ENCODE peak calls at places on chromosomes 4 and X, in seven cellular contexts. One of them, this sample, is unnamed.

GRCh38 chr4:167966161-167966560 is 126.2 kb upstream of the ANXA10 start:
- DNase-seq in NAMALWA: no peak
- DNase-seq in CD4-positive, CD25-positive, alpha-beta regulatory T cell: no peak
- DNase-seq in COLO829: peak
- DNase-seq in activated CD8-positive, alpha-beta memory T cell treated with anti-CD3 and anti-CD28 coated beads for 24 hours: no peak
- DNase-seq in WERI-Rb-1: no peak
- DNase-seq in thoracic aorta: no peak
- DNase-seq in this sample: no peak

GRCh38 chr4:159297088-159297487 is 194.2 kb downstream of the RAPGEF2 start:
- DNase-seq in activated CD8-positive, alpha-beta memory T cell treated with anti-CD3 and anti-CD28 coated beads for 24 hours: no peak
- DNase-seq in CD4-positive, CD25-positive, alpha-beta regulatory T cell: no peak
- DNase-seq in thoracic aorta: no peak
- DNase-seq in WERI-Rb-1: no peak
- DNase-seq in NAMALWA: no peak
- DNase-seq in COLO829: no peak
- DNase-seq in this sample: no peak

GRCh38 chr4:167602157-167602556 is 367.9 kb upstream of the SPOCK3 start:
- DNase-seq in activated CD8-positive, alpha-beta memory T cell treated with anti-CD3 and anti-CD28 coated beads for 24 hours: no peak
- DNase-seq in WERI-Rb-1: no peak
- DNase-seq in CD4-positive, CD25-positive, alpha-beta regulatory T cell: no peak
- DNase-seq in NAMALWA: no peak
- DNase-seq in COLO829: no peak
- DNase-seq in thoracic aorta: no peak
- DNase-seq in this sample: no peak

GRCh38 chr4:142579483-142579882 is 266.6 kb downstream of the INPP4B start:
- DNase-seq in thoracic aorta: no peak
- DNase-seq in CD4-positive, CD25-positive, alpha-beta regulatory T cell: no peak
- DNase-seq in activated CD8-positive, alpha-beta memory T cell treated with anti-CD3 and anti-CD28 coated beads for 24 hours: no peak
- DNase-seq in WERI-Rb-1: no peak
- DNase-seq in COLO829: peak
- DNase-seq in NAMALWA: no peak
- DNase-seq in this sample: no peak

GRCh38 chr4:25031077-25031606 is 396 bp upstream of the LGI2 start:
- DNase-seq in activated CD8-positive, alpha-beta memory T cell treated with anti-CD3 and anti-CD28 coated beads for 24 hours: no peak
- DNase-seq in CD4-positive, CD25-positive, alpha-beta regulatory T cell: no peak
- DNase-seq in WERI-Rb-1: peak
- DNase-seq in thoracic aorta: no peak
- DNase-seq in COLO829: no peak
- DNase-seq in NAMALWA: no peak
- DNase-seq in this sample: peak

GRCh38 chr4:121799208-121799823 is 1.8 kb upstream of the EXOSC9 start:
- DNase-seq in thoracic aorta: no peak
- DNase-seq in WERI-Rb-1: no peak
- DNase-seq in CD4-positive, CD25-positive, alpha-beta regulatory T cell: no peak
- DNase-seq in COLO829: no peak
- DNase-seq in NAMALWA: no peak
- DNase-seq in activated CD8-positive, alpha-beta memory T cell treated with anti-CD3 and anti-CD28 coated beads for 24 hours: no peak
- DNase-seq in this sample: no peak

GRCh38 chrX:24294619-24295018 is 19.2 kb downstream of the SUPT20HL2 start:
- DNase-seq in thoracic aorta: no peak
- DNase-seq in activated CD8-positive, alpha-beta memory T cell treated with anti-CD3 and anti-CD28 coated beads for 24 hours: no peak
- DNase-seq in NAMALWA: peak
- DNase-seq in COLO829: no peak
- DNase-seq in WERI-Rb-1: peak
- DNase-seq in CD4-positive, CD25-positive, alpha-beta regulatory T cell: peak
- DNase-seq in this sample: no peak

GRCh38 chr4:67091668-67092067 is 453.6 kb downstream of the CENPC start:
- DNase-seq in thoracic aorta: no peak
- DNase-seq in CD4-positive, CD25-positive, alpha-beta regulatory T cell: no peak
- DNase-seq in NAMALWA: no peak
- DNase-seq in activated CD8-positive, alpha-beta memory T cell treated with anti-CD3 and anti-CD28 coated beads for 24 hours: no peak
- DNase-seq in WERI-Rb-1: peak
- DNase-seq in COLO829: no peak
- DNase-seq in this sample: no peak

GRCh38 chrX:77014655-77015377 is 432.4 kb upstream of the FGF16 start:
- DNase-seq in activated CD8-positive, alpha-beta memory T cell treated with anti-CD3 and anti-CD28 coated beads for 24 hours: no peak
- DNase-seq in COLO829: no peak
- DNase-seq in NAMALWA: no peak
- DNase-seq in thoracic aorta: no peak
- DNase-seq in WERI-Rb-1: no peak
- DNase-seq in CD4-positive, CD25-positive, alpha-beta regulatory T cell: no peak
- DNase-seq in this sample: no peak

GRCh38 chrX:142428916-142429315 is 223.8 kb upstream of the MAGEC2 start:
- DNase-seq in COLO829: no peak
- DNase-seq in WERI-Rb-1: no peak
- DNase-seq in NAMALWA: no peak
- DNase-seq in CD4-positive, CD25-positive, alpha-beta regulatory T cell: no peak
- DNase-seq in activated CD8-positive, alpha-beta memory T cell treated with anti-CD3 and anti-CD28 coated beads for 24 hours: no peak
- DNase-seq in thoracic aorta: no peak
- DNase-seq in this sample: no peak

This sample was measured in fibroblast of gingiva.